ENCODE peak calls at places on chromosomes 11 and 22, in eight cellular contexts. I is nephron progenitor cell; P is activated naive CD4-positive, alpha-beta T cell treated with anti-CD3 and anti-CD28 coated beads, Interleukin-2, amount 50 U/mL, for 72 hours; C is NCI-H2029; D is glomerular endothelial cell; B is GM18507; T is naive thymus-derived CD8-positive, alpha-beta T cell; V is mammary epithelial cell. Z is an unnamed sample.

GRCh38 chr11:61688368-61689163 is 8.4 kb downstream of the DAGLA start:
- DNase-seq in T (no peak), I (no peak), V (peak; percentile 11), D (no peak), C (no peak), P (no peak), B (no peak), Z (peak; percentile 46)

GRCh38 chr11:35647535-35648092 is 15.0 kb upstream of the TRIM44 start:
- DNase-seq in I (no peak), D (no peak), B (no peak), C (peak; percentile 45), P (no peak), V (no peak), T (no peak), Z (no peak)

GRCh38 chr11:105344938-105345337 is 205.4 kb upstream of the CARD18 start:
- DNase-seq in P (no peak), C (no peak), T (no peak), B (no peak), I (no peak), D (no peak), V (no peak), Z (no peak)

GRCh38 chr11:36564376-36565032 is 3.3 kb upstream of the RAG1 start:
- DNase-seq in B (no peak), V (peak; percentile 38), T (peak; percentile 32), D (peak; percentile 34), C (no peak), P (no peak), I (peak; percentile 50), Z (peak; percentile 68)

GRCh38 chr11:32809313-32809712 is 14.9 kb upstream of the CCDC73 start:
- DNase-seq in I (peak; percentile 79), D (peak; percentile 44), P (no peak), V (peak; percentile 67), B (peak; percentile 35), C (peak; percentile 42), T (no peak), Z (no peak)

GRCh38 chr11:94794287-94795168 is 26.4 kb downstream of the AMOTL1 start:
- DNase-seq in T (no peak), B (no peak), I (no peak), V (peak; percentile 86), P (no peak), C (peak; percentile 92), D (peak; percentile 78), Z (no peak)

GRCh38 chr11:94734563-94735275 is 33.4 kb upstream of the AMOTL1 start:
- DNase-seq in V (no peak), D (no peak), T (no peak), I (peak; percentile 36), C (no peak), B (no peak), P (no peak), Z (no peak)

GRCh38 chr22:37091986-37092385 is 17.5 kb downstream of the TMPRSS6 start:
- DNase-seq in P (no peak), I (no peak), C (no peak), B (no peak), V (no peak), D (no peak), T (no peak), Z (no peak)

GRCh38 chr22:28873183-28873964 is 10.0 kb upstream of the ZNRF3 start:
- DNase-seq in P (no peak), I (no peak), C (no peak), V (no peak), D (no peak), B (no peak), T (no peak), Z (no peak)

GRCh38 chr22:23114721-23115020 is 27.1 kb downstream of the RSPH14 start:
- DNase-seq in D (no peak), B (no peak), V (no peak), T (no peak), C (no peak), P (no peak), I (no peak), Z (no peak)

GRCh38 chr22:36405221-36405631 is 17.5 kb upstream of the MYH9 start:
- DNase-seq in C (no peak), D (no peak), B (no peak), V (no peak), I (no peak), P (no peak), T (no peak), Z (no peak)

GRCh38 chr11:12133539-12134238 is 23.3 kb downstream of the MICAL2 start:
- DNase-seq in B (no peak), T (peak; percentile 26), C (no peak), P (no peak), I (no peak), D (no peak), V (no peak), Z (no peak)

GRCh38 chr11:19524171-19524671 is 188.4 kb upstream of the NAV2 start:
- DNase-seq in D (no peak), I (peak; percentile 19), P (no peak), T (no peak), C (no peak), B (no peak), V (no peak), Z (peak; percentile 66)

GRCh38 chr11:77117485-77117884 is 10.6 kb upstream of the MYO7A start:
- DNase-seq in P (no peak), T (no peak), I (no peak), D (no peak), B (no peak), V (no peak), C (no peak), Z (no peak)

GRCh38 chr11:10506013-10506370 is 35.0 kb downstream of the RNF141 start:
- DNase-seq in C (no peak), P (no peak), D (no peak), T (no peak), V (peak; percentile 92), I (no peak), B (no peak), Z (no peak)

GRCh38 chr11:62360685-62361084 is 23.4 kb downstream of the ASRGL1 start:
- DNase-seq in P (no peak), B (no peak), T (no peak), V (no peak), D (peak; percentile 31), I (no peak), C (no peak), Z (no peak)

GRCh38 chr22:43206515-43207161 is 19.7 kb upstream of the TTLL12 start:
- DNase-seq in V (no peak), P (no peak), T (no peak), C (no peak), I (no peak), D (no peak), B (no peak), Z (no peak)

GRCh38 chr22:33853200-33854097 is 66.8 kb downstream of the LARGE1 start:
- DNase-seq in C (peak; percentile 78), T (no peak), I (no peak), V (peak; percentile 71), D (no peak), B (peak; percentile 71), P (no peak), Z (no peak)